ENCODE peak calls at places on chromosomes 7 and 10, in four cellular contexts. One of them, this sample, is unnamed.

GRCh38 chr10:132375116-132375794 is 21.7 kb upstream of the PWWP2B start:
- DNase-seq in heart left ventricle: no peak
- DNase-seq in astrocyte: no peak
- DNase-seq in body of pancreas: peak; percentile 3
- DNase-seq in this sample: no peak

GRCh38 chr7:128444242-128444641 is 11.4 kb upstream of the HILPDA start:
- DNase-seq in heart left ventricle: no peak
- DNase-seq in astrocyte: no peak
- DNase-seq in body of pancreas: peak; percentile 26
- DNase-seq in this sample: no peak

GRCh38 chr10:88243847-88244730 is 339.0 kb downstream of the RNLS start:
- DNase-seq in heart left ventricle: peak; percentile 86
- DNase-seq in astrocyte: peak; percentile 81
- DNase-seq in body of pancreas: peak; percentile 94
- DNase-seq in this sample: peak; percentile 78

GRCh38 chr10:8444630-8445029 is 390.1 kb downstream of the GATA3 start:
- DNase-seq in heart left ventricle: no peak
- DNase-seq in astrocyte: peak; percentile 3
- DNase-seq in body of pancreas: no peak
- DNase-seq in this sample: no peak

GRCh38 chr7:45259966-45260646 is 102.5 kb downstream of the RAMP3 start:
- DNase-seq in heart left ventricle: peak; percentile 54
- DNase-seq in astrocyte: no peak
- DNase-seq in body of pancreas: peak; percentile 64
- DNase-seq in this sample: no peak

GRCh38 chr7:121448429-121448828 is 52.3 kb upstream of the FAM3C start:
- DNase-seq in heart left ventricle: no peak
- DNase-seq in astrocyte: no peak
- DNase-seq in body of pancreas: no peak
- DNase-seq in this sample: no peak

GRCh38 chr7:35012155-35012554 is 25.1 kb downstream of the DPY19L1 start:
- DNase-seq in heart left ventricle: no peak
- DNase-seq in astrocyte: no peak
- DNase-seq in body of pancreas: no peak
- DNase-seq in this sample: no peak

GRCh38 chr10:114683593-114683992 is 25.5 kb upstream of the ABLIM1 start:
- DNase-seq in heart left ventricle: peak; percentile 46
- DNase-seq in astrocyte: no peak
- DNase-seq in body of pancreas: peak; percentile 30
- DNase-seq in this sample: no peak

GRCh38 chr10:12594448-12594944 is 245.1 kb downstream of the CAMK1D start:
- DNase-seq in heart left ventricle: no peak
- DNase-seq in astrocyte: no peak
- DNase-seq in body of pancreas: no peak
- DNase-seq in this sample: no peak

GRCh38 chr10:103666109-103666508 is 172.6 kb downstream of the NEURL1 start:
- DNase-seq in heart left ventricle: no peak
- DNase-seq in astrocyte: no peak
- DNase-seq in body of pancreas: peak; percentile 47
- DNase-seq in this sample: no peak

GRCh38 chr7:45599851-45600706 is 25.9 kb downstream of the ADCY1 start:
- DNase-seq in heart left ventricle: peak; percentile 54
- DNase-seq in astrocyte: no peak
- DNase-seq in body of pancreas: no peak
- DNase-seq in this sample: peak; percentile 50

GRCh38 chr10:98257961-98258360 is 10.0 kb downstream of the LOXL4 start:
- DNase-seq in heart left ventricle: no peak
- DNase-seq in astrocyte: no peak
- DNase-seq in body of pancreas: no peak
- DNase-seq in this sample: peak; percentile 54

GRCh38 chr10:80081801-80082750 is 3.6 kb downstream of the TMEM254 start:
- DNase-seq in heart left ventricle: no peak
- DNase-seq in astrocyte: no peak
- DNase-seq in body of pancreas: no peak
- DNase-seq in this sample: no peak

GRCh38 chr7:17031903-17032551 is 150.2 kb upstream of the AGR3 start:
- DNase-seq in heart left ventricle: no peak
- DNase-seq in astrocyte: no peak
- DNase-seq in body of pancreas: no peak
- DNase-seq in this sample: no peak

GRCh38 chr10:78456649-78457400 is 423.2 kb downstream of the RPS24 start:
- DNase-seq in heart left ventricle: no peak
- DNase-seq in astrocyte: no peak
- DNase-seq in body of pancreas: no peak
- DNase-seq in this sample: no peak

DNA sequence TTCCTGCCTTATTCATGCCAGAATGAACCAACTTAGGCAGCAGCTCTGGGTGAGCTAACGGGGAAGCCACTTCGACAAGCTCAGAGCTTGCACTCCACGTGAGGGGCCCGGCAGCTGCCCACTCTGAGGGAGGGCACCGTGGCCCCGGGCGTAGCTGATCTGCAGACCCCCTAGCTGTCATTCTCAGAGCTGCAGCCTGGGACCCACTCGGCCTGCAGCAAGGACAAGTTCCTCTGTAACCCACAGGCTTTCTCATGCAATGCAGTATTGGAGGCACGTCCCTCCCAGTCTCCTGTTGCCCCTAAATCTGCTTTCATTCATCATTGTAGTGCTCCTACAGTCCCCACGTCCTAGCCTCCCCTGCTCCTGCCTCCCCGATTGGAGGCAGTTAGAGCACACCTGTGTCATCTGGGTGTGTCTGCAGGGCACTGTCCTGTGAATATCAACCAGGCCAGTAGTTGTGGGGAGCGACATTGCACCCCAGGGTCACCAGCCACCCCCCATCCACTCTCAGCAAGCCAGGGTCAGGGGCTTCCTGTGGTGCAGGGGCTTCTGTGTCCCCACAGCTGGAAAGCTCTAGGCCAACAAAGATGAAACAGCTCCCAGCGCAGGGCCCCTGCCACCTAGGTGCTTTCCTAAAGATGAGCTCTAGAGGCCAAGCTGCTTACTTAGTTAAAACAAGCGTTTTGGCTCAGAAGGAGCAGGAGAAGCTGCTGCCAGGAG is 333.7 kb downstream of the ADARB2 start:
- DNase-seq in heart left ventricle: no peak
- DNase-seq in astrocyte: no peak
- DNase-seq in body of pancreas: no peak
- DNase-seq in this sample: peak; percentile 38
- TF ChIP-seq CTCF in heart left ventricle: no peak
- TF ChIP-seq CTCF in astrocyte: no peak
- TF ChIP-seq CTCF in body of pancreas: no peak
- TF ChIP-seq CTCF in this sample: no peak

GRCh38 chr10:22427101-22427500 is 81.8 kb downstream of the SPAG6 start:
- DNase-seq in heart left ventricle: no peak
- DNase-seq in astrocyte: peak; percentile 77
- DNase-seq in body of pancreas: no peak
- DNase-seq in this sample: no peak
- H3K27ac ChIP-seq in heart left ventricle: no peak overlapping the region
- H3K27ac ChIP-seq in astrocyte: no peak overlapping the region
- H3K27ac ChIP-seq in body of pancreas: no peak overlapping the region
- H3K27ac ChIP-seq in this sample: no peak overlapping the region

GRCh38 chr7:101216860-101217387 is 457 bp downstream of the PLOD3 start:
- DNase-seq in heart left ventricle: no peak
- DNase-seq in astrocyte: no peak
- DNase-seq in body of pancreas: no peak
- DNase-seq in this sample: no peak
- TF ChIP-seq CTCF in heart left ventricle: no peak
- TF ChIP-seq CTCF in astrocyte: no peak
- TF ChIP-seq CTCF in body of pancreas: no peak
- TF ChIP-seq CTCF in this sample: no peak

DNA sequence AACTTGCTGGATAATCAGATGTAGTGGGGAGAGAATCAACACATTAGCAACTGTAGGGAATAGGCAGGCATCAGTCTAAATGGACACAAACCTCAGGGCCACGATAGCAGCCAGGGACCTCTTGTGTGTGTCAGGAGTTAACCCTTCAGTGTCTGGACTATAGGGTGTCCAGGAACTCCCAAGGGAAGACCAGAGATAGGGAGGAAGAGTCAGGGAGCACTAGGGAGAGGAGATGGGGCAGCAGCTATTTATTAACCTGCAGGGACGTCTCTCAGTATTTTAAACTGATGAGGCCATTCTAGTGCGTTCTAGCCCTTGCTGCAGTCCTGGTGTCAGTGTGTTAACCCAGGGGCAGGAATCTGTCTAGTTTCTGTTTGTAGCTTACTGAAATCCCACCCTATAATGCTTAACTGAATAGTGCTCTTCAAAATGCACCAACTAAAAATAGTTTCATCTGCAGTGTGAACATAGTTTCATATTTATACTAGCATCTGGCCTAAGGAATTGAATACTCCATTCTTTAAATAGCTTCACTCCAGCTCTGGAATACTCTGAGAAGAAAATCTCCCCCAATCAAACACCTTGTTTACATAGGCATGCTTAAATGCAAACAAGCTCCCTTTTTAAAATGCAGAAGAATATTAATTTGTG is 62.7 kb downstream of the ARID5B start:
- DNase-seq in heart left ventricle: no peak
- DNase-seq in astrocyte: no peak
- DNase-seq in body of pancreas: no peak
- DNase-seq in this sample: no peak
- H3K27ac ChIP-seq in heart left ventricle: peak overlapping the region; percentile 44
- H3K27ac ChIP-seq in astrocyte: no peak overlapping the region
- H3K27ac ChIP-seq in body of pancreas: no peak overlapping the region
- H3K27ac ChIP-seq in this sample: no peak overlapping the region

DNA sequence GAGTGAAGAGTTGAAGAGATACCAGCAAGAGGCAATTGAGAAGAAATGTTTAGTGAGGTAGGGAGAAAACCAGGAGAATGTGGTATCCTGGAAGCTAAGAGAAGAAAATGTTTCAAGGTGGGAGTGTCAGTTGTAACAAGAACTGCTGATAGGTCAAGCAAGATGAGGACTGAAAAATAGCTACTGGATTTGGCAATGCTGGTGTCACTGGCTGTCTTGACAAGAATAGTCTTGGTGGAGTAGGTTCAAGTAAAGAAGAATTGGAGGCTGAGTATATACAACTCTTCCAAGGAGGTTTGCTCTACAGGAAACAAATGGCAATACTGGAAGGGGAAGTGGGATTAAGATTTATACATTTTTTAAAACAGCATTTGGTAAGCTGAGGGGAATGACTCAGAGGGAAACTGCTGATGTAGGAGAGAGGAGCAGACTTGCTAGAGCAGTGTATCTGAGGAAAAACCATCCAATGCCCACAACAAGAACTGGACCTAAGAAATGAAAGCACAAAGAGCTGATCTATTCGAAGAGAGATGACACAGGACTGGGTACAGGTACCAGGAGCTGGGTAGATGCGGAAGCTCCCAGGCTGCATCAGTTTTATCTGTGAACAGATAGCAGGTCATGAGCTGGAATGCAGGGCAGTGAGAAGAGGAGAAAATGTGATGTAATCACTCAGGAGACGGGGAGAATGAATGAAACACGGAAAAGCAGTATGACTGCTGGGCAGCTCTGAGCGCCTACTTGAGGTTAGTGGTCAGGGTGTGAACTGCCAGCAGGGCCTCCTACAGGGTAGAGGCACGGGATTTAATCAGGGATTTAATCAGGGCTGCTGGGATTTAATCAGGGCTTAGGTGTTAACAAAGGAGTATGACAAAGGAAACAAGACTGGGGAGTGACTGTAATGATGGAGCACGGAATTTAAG is 34.5 kb downstream of the FAM25A start:
- DNase-seq in heart left ventricle: no peak
- DNase-seq in astrocyte: peak; percentile 69
- DNase-seq in body of pancreas: no peak
- DNase-seq in this sample: no peak
- TF ChIP-seq CTCF in heart left ventricle: no peak
- TF ChIP-seq CTCF in astrocyte: peak; percentile 52
- TF ChIP-seq CTCF in body of pancreas: no peak
- TF ChIP-seq CTCF in this sample: no peak

GRCh38 chr10:53358536-53358935 is 586.0 kb upstream of the MBL2 start:
- DNase-seq in heart left ventricle: no peak
- DNase-seq in astrocyte: no peak
- DNase-seq in body of pancreas: no peak
- DNase-seq in this sample: no peak
- H3K27ac ChIP-seq in heart left ventricle: no peak overlapping the region
- H3K27ac ChIP-seq in astrocyte: no peak overlapping the region
- H3K27ac ChIP-seq in body of pancreas: no peak overlapping the region
- H3K27ac ChIP-seq in this sample: no peak overlapping the region

This sample was measured in right atrium auricular region.